ENCODE peak calls at places on chromosomes 1 and 21, in nine cellular contexts. Q, Z, T, I, J, D, S, Y and N are unnamed samples.
A peak's percentile ranks its signal among the peaks of the same experiment; 100 is the strongest.

GRCh38 chr1:180563013-180563827 is 4.5 kb downstream of the OVAAL start:
- DNase-seq in Q (no peak), Z (peak; percentile 50), T (no peak), I (peak; percentile 64), J (peak; percentile 55), D (no peak), S (peak; percentile 77), Y (no peak), N (no peak)

GRCh38 chr1:149848811-149849210 is 50.6 kb upstream of the BOLA1 start:
- DNase-seq in Q (no peak), Z (no peak), T (no peak), I (no peak), J (no peak), D (no peak), S (no peak), Y (no peak), N (no peak)

GRCh38 chr21:45994738-45995685 is 13.4 kb downstream of the COL6A1 start:
- DNase-seq in Q (peak; percentile 11), Z (no peak), T (no peak), I (no peak), J (no peak), D (no peak), S (no peak), Y (no peak), N (no peak)

GRCh38 chr1:61187380-61188086 is 105.2 kb downstream of the NFIA start:
- DNase-seq in Q (no peak), Z (no peak), T (no peak), I (no peak), J (no peak), D (no peak), S (no peak), Y (no peak), N (no peak)

GRCh38 chr1:107590895-107591622 is 373.9 kb downstream of the VAV3 start:
- DNase-seq in Q (no peak), Z (no peak), T (no peak), I (no peak), J (no peak), D (no peak), S (no peak), Y (no peak), N (no peak)

GRCh38 chr1:181117648-181118449 is 29.3 kb downstream of the IER5 start:
- DNase-seq in Q (no peak), Z (peak; percentile 69), T (no peak), I (no peak), J (no peak), D (no peak), S (peak; percentile 67), Y (no peak), N (no peak)

GRCh38 chr1:158354255-158354654 is 561 bp downstream of the CD1E start:
- DNase-seq in Q (no peak), Z (no peak), T (peak; percentile 50), I (no peak), J (no peak), D (no peak), S (no peak), Y (no peak), N (no peak)

GRCh38 chr1:167501513-167502191 is 16.7 kb downstream of the CD247 start:
- DNase-seq in Q (no peak), Z (no peak), T (no peak), I (no peak), J (no peak), D (no peak), S (no peak), Y (no peak), N (no peak)

GRCh38 chr1:113808450-113809195 is 3.7 kb downstream of the RSBN1 start:
- DNase-seq in Q (no peak), Z (no peak), T (no peak), I (no peak), J (peak; percentile 33), D (no peak), S (no peak), Y (no peak), N (no peak)

GRCh38 chr1:113811353-113811887 is 856 bp downstream of the RSBN1 start:
- DNase-seq in Q (no peak), Z (peak; percentile 66), T (peak; percentile 21), I (no peak), J (peak; percentile 24), D (no peak), S (peak; percentile 22), Y (no peak), N (no peak)

GRCh38 chr1:113811888-113812660 is at the start of gene RSBN1:
- DNase-seq in Q (peak; percentile 99), Z (peak; percentile 99), T (peak; percentile 98), I (peak; percentile 99), J (peak; percentile 99), D (peak; percentile 99), S (peak; percentile 99), Y (peak; percentile 96), N (peak; percentile 97)

GRCh38 chr1:113812661-113813135 is 422 bp upstream of the RSBN1 start:
- DNase-seq in Q (no peak), Z (peak; percentile 18), T (no peak), I (no peak), J (no peak), D (peak; percentile 59), S (no peak), Y (no peak), N (no peak)

DNA sequence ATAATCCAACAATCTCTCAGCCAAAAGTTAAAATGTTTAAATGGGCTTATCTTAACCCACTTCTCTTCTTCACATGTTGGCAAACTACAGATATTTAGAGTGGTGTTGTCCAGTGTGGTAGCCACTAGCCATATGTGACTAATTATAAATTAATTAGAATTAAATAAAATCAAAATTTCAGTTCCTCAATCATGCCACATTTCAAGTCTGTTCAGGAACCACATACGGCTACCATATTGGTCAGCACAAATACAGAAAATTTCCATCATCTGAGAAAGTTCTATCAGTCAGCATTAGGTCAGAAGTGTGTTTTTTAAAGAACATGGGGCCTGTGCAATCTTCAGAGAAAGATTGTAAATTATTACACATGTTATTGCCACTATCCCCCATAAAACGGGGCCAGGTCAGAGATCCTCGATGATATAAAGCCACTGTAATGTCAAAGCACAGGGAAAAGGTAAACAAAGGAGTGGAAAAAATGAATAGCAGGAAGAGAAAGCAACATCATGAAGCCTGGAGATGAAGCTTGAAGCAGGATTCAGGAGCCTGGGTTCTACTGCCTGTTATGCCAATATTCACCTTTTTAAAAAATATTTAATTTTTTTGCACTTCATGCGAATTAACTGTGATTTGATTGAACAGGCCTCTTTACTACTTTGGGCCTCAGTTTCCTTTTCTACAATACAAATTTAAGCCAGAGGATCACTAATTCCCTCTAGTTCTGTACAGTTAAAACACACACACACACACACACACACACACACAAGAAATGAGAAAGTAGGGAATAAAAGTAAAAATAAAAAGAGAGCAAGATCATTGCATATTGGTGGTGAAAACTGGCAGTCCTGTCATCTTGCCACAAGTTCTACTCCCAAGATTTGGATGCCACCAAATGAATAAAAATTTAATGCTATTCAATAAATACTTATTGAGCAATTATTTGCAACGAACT is 2.3 kb downstream of the RSBN1 start:
- DNase-seq in Q (no peak), Z (peak; percentile 72), T (no peak), I (peak; percentile 39), J (no peak), D (no peak), S (peak; percentile 50), Y (no peak), N (no peak)
- H3K4me3 ChIP-seq in Q (peak overlapping the region; percentile 94), Z (peak overlapping the region; percentile 63), T (peak overlapping the region; percentile 79), I (peak overlapping the region; percentile 94), J (peak overlapping the region; percentile 98), D (no peak overlapping the region), S (peak overlapping the region; percentile 35), Y (peak overlapping the region; percentile 89), N (peak overlapping the region; percentile 92)

DNA sequence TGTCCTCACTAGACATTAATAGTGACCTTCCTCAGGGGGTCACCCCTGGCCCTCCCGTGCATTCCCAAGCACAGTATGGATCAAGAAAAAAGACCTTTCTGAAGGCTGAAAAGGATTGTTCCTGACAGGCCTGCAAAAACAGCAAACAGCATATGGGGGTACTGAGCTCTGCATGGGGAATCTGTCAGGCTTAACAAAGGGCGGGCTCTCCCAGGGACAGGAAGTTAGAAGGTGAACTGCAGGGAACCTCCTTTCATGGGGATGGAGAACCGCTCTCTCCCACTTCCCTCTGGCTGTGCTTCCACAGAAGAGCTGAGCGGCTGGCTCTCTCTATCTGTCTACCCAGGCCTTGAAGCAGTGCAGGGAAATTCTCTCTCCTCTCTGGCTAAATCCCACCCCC is 91.7 kb downstream of the DTL start:
- DNase-seq in Q (no peak), Z (no peak), T (no peak), I (no peak), J (no peak), D (no peak), S (no peak), Y (no peak), N (no peak)
- H3K4me3 ChIP-seq in Q (no peak overlapping the region), Z (no peak overlapping the region), T (no peak overlapping the region), I (no peak overlapping the region), J (no peak overlapping the region), D (no peak overlapping the region), S (no peak overlapping the region), Y (no peak overlapping the region), N (no peak overlapping the region)

DNA sequence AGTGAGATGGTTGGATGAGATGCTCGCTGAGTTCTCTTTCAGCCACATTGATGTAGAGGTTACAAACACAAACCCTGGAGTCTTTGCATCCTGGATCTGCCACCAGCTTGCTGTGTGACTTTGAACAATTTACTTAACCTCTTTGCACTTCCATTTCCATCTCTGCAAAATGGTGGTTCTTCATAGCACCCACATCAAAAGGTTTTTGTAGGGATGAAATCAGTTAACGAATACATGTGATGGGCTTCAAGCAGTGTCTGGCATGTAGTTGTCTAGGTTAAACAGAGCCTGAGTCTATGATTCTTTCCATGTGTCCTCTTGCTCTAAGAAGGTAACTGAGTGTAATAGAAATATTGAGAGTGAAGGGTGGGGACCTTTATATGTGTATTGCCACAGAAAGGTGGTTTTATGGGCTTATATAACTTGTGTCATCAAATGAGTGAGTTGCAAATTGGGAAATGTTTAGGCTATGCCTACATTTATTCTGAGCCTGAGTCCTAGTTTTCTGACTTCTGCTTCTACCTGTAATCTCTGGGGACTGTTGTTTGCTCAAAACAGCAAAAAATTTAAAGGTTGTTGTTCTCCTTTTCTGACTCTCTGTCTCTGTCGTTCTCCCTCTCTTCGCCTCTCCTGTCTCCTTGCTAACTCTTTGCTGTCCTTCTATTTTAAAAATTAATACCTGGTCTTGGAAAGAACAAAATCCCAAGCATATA is 27.3 kb upstream of the LRRN2 start:
- DNase-seq in Q (no peak), Z (no peak), T (peak; percentile 90), I (no peak), J (no peak), D (no peak), S (no peak), Y (no peak), N (no peak)
- H3K4me3 ChIP-seq in Q (no peak overlapping the region), Z (no peak overlapping the region), T (peak overlapping the region; percentile 7), I (no peak overlapping the region), J (no peak overlapping the region), D (no peak overlapping the region), S (no peak overlapping the region), Y (no peak overlapping the region), N (no peak overlapping the region)

DNA sequence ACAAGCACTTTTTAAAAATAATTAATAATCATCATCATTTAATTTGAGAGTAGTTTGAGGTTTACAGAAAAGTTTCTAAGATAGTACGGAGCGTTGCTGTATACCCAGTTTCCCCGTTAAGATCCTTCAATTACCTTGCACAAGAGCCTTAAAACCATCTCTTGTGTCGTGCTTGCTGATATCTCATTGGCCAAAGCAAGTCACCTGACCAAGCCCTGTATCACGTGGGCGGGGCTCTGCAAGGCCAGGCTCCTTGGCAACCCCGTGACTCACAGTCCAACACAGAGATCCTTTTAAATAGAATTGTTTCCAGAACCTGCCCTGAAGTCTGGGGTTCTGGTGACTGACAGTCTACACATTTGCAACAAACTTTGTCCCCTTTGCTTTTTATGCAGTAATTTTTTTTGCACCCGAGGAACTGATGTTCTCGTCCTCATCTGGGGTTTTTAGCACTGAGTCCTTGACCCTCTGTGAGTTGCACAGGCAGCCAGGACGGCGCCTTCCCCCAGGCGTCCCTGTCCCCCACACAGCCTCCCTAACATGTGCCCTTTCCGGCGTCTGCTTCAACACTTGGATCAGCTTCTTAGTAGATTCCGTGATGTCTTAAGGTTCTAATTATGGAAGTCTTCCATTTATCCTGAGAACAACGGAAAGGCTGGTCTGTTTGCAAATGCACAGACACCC is 183.3 kb upstream of the TMEM51 start:
- DNase-seq in Q (peak; percentile 42), Z (peak; percentile 77), T (peak; percentile 46), I (peak; percentile 77), J (peak; percentile 71), D (no peak), S (peak; percentile 87), Y (peak; percentile 67), N (no peak)
- H3K4me3 ChIP-seq in Q (no peak overlapping the region), Z (no peak overlapping the region), T (no peak overlapping the region), I (no peak overlapping the region), J (no peak overlapping the region), D (no peak overlapping the region), S (no peak overlapping the region), Y (peak overlapping the region; percentile 6), N (no peak overlapping the region)